ENCODE peak calls at places on chromosome 19, in ten cellular contexts. U is A549; D is lower lobe of right lung; O is Karpas-422; M is MM.1S; B is H9; Q is CD4-positive, alpha-beta T cell; R is endodermal cell; E is endothelial cell of umbilical vein; Z is pancreas. C is an unnamed sample. For H3K9me3, the result is how much of the 10 kb centered on the place peaks cover.

GRCh38 chr19:54390942-54391577 is 24.2 kb upstream of the TTYH1 start:
- DNase-seq in U (no peak), D (no peak), O (peak), M (peak), B (peak), Q (peak), R (peak), E (peak), Z (no peak), C (no peak)

GRCh38 chr19:48596679-48597465 is 9.7 kb upstream of the SPACA4 start:
- DNase-seq in U (no peak), D (no peak), O (peak), M (no peak), B (no peak), Q (peak), R (no peak), E (no peak), Z (peak), C (no peak)

GRCh38 chr19:55483681-55484361 is 1.2 kb upstream of the NAT14 start:
- DNase-seq in U (no peak), D (no peak), O (no peak), M (no peak), B (no peak), Q (no peak), R (peak), E (no peak), Z (peak), C (no peak)

GRCh38 chr19:50478901-50479715 is 2.5 kb upstream of the GARIN5A start:
- DNase-seq in U (peak), D (no peak), O (peak), M (no peak), B (peak), Q (no peak), R (peak), E (no peak), Z (peak), C (no peak)

GRCh38 chr19:42601811-42602443 is 7.2 kb upstream of the CEACAM8 start:
- DNase-seq in U (peak), D (no peak), O (peak), M (peak), B (peak), Q (no peak), R (peak), E (no peak), Z (no peak), C (no peak)

GRCh38 chr19:32397736-32398135 is 7.8 kb upstream of the DPY19L3 start:
- DNase-seq in U (no peak), D (no peak), O (no peak), M (no peak), B (no peak), Q (no peak), R (no peak), E (no peak), Z (no peak), C (no peak)

GRCh38 chr19:38267780-38268430 is 3.5 kb downstream of the SPINT2 start:
- DNase-seq in U (peak), D (peak), O (no peak), M (no peak), B (no peak), Q (no peak), R (no peak), E (no peak), Z (no peak), C (no peak)

GRCh38 chr19:28847468-28847867 is 365.5 kb downstream of the UQCRFS1 start:
- DNase-seq in U (no peak), D (no peak), O (no peak), M (no peak), B (no peak), Q (no peak), R (no peak), E (no peak), Z (no peak), C (no peak)

GRCh38 chr19:16036397-16036925 is 39.8 kb upstream of the TPM4 start:
- DNase-seq in U (no peak), D (peak), O (no peak), M (no peak), B (no peak), Q (no peak), R (no peak), E (no peak), Z (no peak), C (no peak)
- H3K9me3 ChIP-seq in U (under half), D (under half), O (under half), M (under half), B (under half), Q (under half), R (under half), E (under half), Z (under half), C (under half)

GRCh38 chr19:6215701-6216235 is 64.0 kb downstream of the MLLT1 start:
- DNase-seq in U (no peak), D (peak), O (no peak), M (no peak), B (no peak), Q (no peak), R (no peak), E (no peak), Z (no peak), C (no peak)

GRCh38 chr19:6214881-6215541 is 64.8 kb downstream of the MLLT1 start:
- DNase-seq in U (no peak), D (peak), O (no peak), M (no peak), B (no peak), Q (no peak), R (no peak), E (no peak), Z (peak), C (no peak)

GRCh38 chr19:6216996-6217751 is 62.6 kb downstream of the MLLT1 start:
- DNase-seq in U (no peak), D (peak), O (no peak), M (no peak), B (no peak), Q (no peak), R (no peak), E (no peak), Z (peak), C (no peak)

GRCh38 chr19:6217752-6218403 is 61.9 kb downstream of the MLLT1 start:
- DNase-seq in U (no peak), D (peak), O (no peak), M (no peak), B (no peak), Q (no peak), R (no peak), E (no peak), Z (no peak), C (no peak)

GRCh38 chr19:6216236-6216995 is 63.4 kb downstream of the MLLT1 start:
- DNase-seq in U (no peak), D (no peak), O (no peak), M (no peak), B (no peak), Q (no peak), R (no peak), E (no peak), Z (peak), C (no peak)
- H3K27ac ChIP-seq in U (no peak), D (peak), O (no peak), M (no peak), B (no peak), Q (no peak), R (peak), E (no peak), Z (no peak), C (no peak)

DNA sequence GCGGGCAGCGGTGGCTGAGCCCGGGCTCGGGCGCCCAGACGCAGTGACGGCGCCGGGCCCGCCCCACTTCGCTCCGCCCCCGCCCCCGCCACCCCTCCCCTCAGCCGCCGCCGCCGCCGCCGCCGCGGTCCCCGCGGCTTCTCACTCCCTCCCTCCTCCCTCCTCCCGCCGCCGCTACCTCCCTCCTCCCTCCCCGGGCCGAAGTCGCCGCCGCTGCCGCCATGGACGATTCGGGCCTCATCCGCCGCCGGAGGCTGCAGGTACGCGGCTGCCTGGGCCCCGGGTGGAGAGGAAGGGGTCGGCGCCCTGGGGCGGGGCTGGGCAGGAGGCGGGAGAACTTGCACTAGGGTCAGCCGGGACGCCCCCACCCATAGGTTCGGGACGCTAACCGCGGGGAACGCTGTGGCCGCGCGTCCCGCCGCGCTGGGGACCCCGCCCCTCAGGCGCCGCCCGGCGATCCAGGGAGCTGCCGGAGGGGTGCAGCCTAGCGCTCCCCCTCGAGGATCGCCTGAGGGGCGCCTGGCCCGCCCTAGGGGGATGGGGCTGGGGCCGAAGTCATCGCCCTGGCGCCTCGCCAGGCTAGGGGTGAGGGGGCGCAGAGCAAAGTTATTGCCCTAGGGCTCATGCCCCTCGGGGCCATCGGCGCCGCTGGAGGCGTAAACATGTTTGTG is 497 bp downstream of the RTBDN start:
- DNase-seq in U (no peak), D (no peak), O (peak), M (peak), B (peak), Q (peak), R (peak), E (no peak), Z (peak), C (no peak)
- H3K9me3 ChIP-seq in U (under half), D (under half), O (under half), M (under half), B (under half), Q (under half), R (under half), E (under half), Z (under half), C (under half)

GRCh38 chr19:3699071-3699740 is 1.1 kb downstream of the PIP5K1C start:
- DNase-seq in U (no peak), D (peak), O (no peak), M (peak), B (no peak), Q (no peak), R (peak), E (peak), Z (peak), C (no peak)

GRCh38 chr19:3701200-3701599 is 932 bp upstream of the PIP5K1C start:
- DNase-seq in U (no peak), D (no peak), O (no peak), M (no peak), B (no peak), Q (no peak), R (no peak), E (no peak), Z (no peak), C (no peak)

GRCh38 chr19:3700242-3701032 is at the start of gene PIP5K1C:
- DNase-seq in U (peak), D (peak), O (peak), M (peak), B (peak), Q (peak), R (peak), E (peak), Z (peak), C (peak)

GRCh38 chr19:3698386-3698950 is 1.8 kb downstream of the PIP5K1C start:
- DNase-seq in U (no peak), D (no peak), O (peak), M (no peak), B (no peak), Q (no peak), R (no peak), E (no peak), Z (no peak), C (no peak)

GRCh38 chr19:3699741-3700241 is 477 bp downstream of the PIP5K1C start:
- DNase-seq in U (no peak), D (no peak), O (no peak), M (peak), B (no peak), Q (no peak), R (no peak), E (no peak), Z (peak), C (no peak)
- H3K27ac ChIP-seq in U (peak), D (peak), O (no peak), M (no peak), B (no peak), Q (no peak), R (no peak), E (peak), Z (peak), C (peak)